ENCODE peak calls at places on chromosomes 16 and 17, in four cellular contexts. F is Karpas-422, A is breast epithelium, M is SJSA1. B is an unnamed sample.
A peak's percentile ranks its signal among the peaks of the same experiment; 100 is the strongest.

GRCh38 chr16:67013238-67013822 is 15.6 kb upstream of the CBFB start:
- DNase-seq in F (no peak), A (no peak), M (no peak), B (peak; percentile 43)

GRCh38 chr17:28818705-28819295 is 23.8 kb downstream of the FAM222B start:
- DNase-seq in F (no peak), A (no peak), M (no peak), B (no peak)

GRCh38 chr17:3777366-3777765 is 23.6 kb downstream of the ITGAE start:
- DNase-seq in F (no peak), A (no peak), M (no peak), B (no peak)

GRCh38 chr17:38579934-38580333 is 25.8 kb downstream of the SRCIN1 start:
- DNase-seq in F (peak; percentile 69), A (no peak), M (peak; percentile 56), B (peak; percentile 93)

GRCh38 chr17:17911003-17911613 is 61.1 kb downstream of the TOM1L2 start:
- DNase-seq in F (no peak), A (no peak), M (no peak), B (no peak)

GRCh38 chr16:29012913-29013641 is 28.2 kb downstream of the LAT start:
- DNase-seq in F (no peak), A (no peak), M (no peak), B (no peak)

GRCh38 chr16:1105888-1106620 is 10.0 kb upstream of the C1QTNF8 start:
- DNase-seq in F (peak; percentile 85), A (peak; percentile 71), M (peak; percentile 71), B (peak; percentile 77)

GRCh38 chr17:31398381-31399275 is 7.2 kb downstream of the RAB11FIP4 start:
- DNase-seq in F (no peak), A (no peak), M (no peak), B (no peak)

GRCh38 chr16:12819126-12820117 is 15.7 kb upstream of the CPPED1 start:
- DNase-seq in F (peak; percentile 84), A (peak; percentile 59), M (peak; percentile 47), B (peak; percentile 82)

GRCh38 chr17:73023759-73024158 is 68.7 kb downstream of the SLC39A11 start:
- DNase-seq in F (no peak), A (no peak), M (no peak), B (no peak)

GRCh38 chr16:72149676-72150464 is 22.1 kb downstream of the PMFBP1 start:
- DNase-seq in F (no peak), A (no peak), M (no peak), B (peak; percentile 18)

GRCh38 chr17:73798111-73798748 is 154.0 kb upstream of the SDK2 start:
- DNase-seq in F (no peak), A (no peak), M (peak; percentile 71), B (peak; percentile 44)

GRCh38 chr17:46046957-46047356 is 47.9 kb downstream of the STH start:
- DNase-seq in F (no peak), A (no peak), M (no peak), B (no peak)

GRCh38 chr16:35141303-35141702 is 1681.9 kb downstream of the TP53TG3F start:
- DNase-seq in F (no peak), A (no peak), M (no peak), B (no peak)

GRCh38 chr16:49491736-49492089 is 118.1 kb downstream of the C16orf78 start:
- DNase-seq in F (no peak), A (peak; percentile 69), M (no peak), B (no peak)

GRCh38 chr16:84093120-84093878 is 23.4 kb downstream of the MBTPS1 start:
- DNase-seq in F (no peak), A (no peak), M (no peak), B (no peak)

GRCh38 chr17:82020874-82021727 is 1.6 kb downstream of the CENPX start:
- DNase-seq in F (peak; percentile 82), A (peak; percentile 81), M (peak; percentile 91), B (peak; percentile 91)

GRCh38 chr17:29621751-29622194 is 939 bp downstream of the CORO6 start:
- DNase-seq in F (no peak), A (no peak), M (no peak), B (peak; percentile 49)

GRCh38 chr16:84502581-84502980 is 1.9 kb downstream of the MEAK7 start:
- DNase-seq in F (no peak), A (no peak), M (no peak), B (no peak)

GRCh38 chr17:64025732-64026294 is 5.4 kb upstream of the ICAM2 start:
- DNase-seq in F (peak; percentile 95), A (peak; percentile 61), M (peak; percentile 88), B (peak; percentile 86)

GRCh38 chr17:1601571-1601970 is 27.1 kb downstream of the SLC43A2 start:
- DNase-seq in F (no peak), A (no peak), M (no peak), B (no peak)

GRCh38 chr17:16398270-16399267 is 16.8 kb upstream of the TRPV2 start:
- DNase-seq in F (no peak), A (no peak), M (no peak), B (no peak)

GRCh38 chr16:20380782-20381181 is 23.8 kb downstream of the PDILT start:
- DNase-seq in F (no peak), A (no peak), M (no peak), B (no peak)

GRCh38 chr16:50400967-50401348 is 32.2 kb upstream of the BRD7 start:
- DNase-seq in F (no peak), A (no peak), M (no peak), B (no peak)

GRCh38 chr17:75896360-75897075 is at the start of gene TRIM65:
- DNase-seq in F (peak; percentile 94), A (peak; percentile 81), M (peak; percentile 92), B (peak; percentile 85)

GRCh38 chr17:41777579-41778188 is 8.8 kb downstream of the JUP start:
- DNase-seq in F (no peak), A (peak; percentile 85), M (peak; percentile 74), B (peak; percentile 88)

GRCh38 chr17:27581016-27581415 is 50.0 kb upstream of the LGALS9 start:
- DNase-seq in F (no peak), A (no peak), M (no peak), B (no peak)

GRCh38 chr17:18950944-18951905 is 740 bp upstream of the SLC5A10 start:
- DNase-seq in F (no peak), A (no peak), M (no peak), B (no peak)

GRCh38 chr17:49035470-49036269 is 38.5 kb downstream of the IGF2BP1 start:
- DNase-seq in F (peak; percentile 90), A (peak; percentile 65), M (peak; percentile 71), B (peak; percentile 20)

GRCh38 chr16:11089504-11090124 is 145.2 kb downstream of the CLEC16A start:
- DNase-seq in F (no peak), A (no peak), M (peak; percentile 89), B (no peak)

GRCh38 chr17:44599298-44600175 is 42.3 kb downstream of the FZD2 start:
- DNase-seq in F (no peak), A (no peak), M (no peak), B (peak; percentile 69)

GRCh38 chr16:69113216-69113615 is 7.8 kb downstream of the HAS3 start:
- DNase-seq in F (no peak), A (no peak), M (no peak), B (no peak)
- H3K36me3 ChIP-seq in F (no peaks in the 10 kb centered on the region), A (no peaks in the 10 kb centered on the region), M (peaks cover 57% of the 10 kb centered on the region), B (peaks cover 5% of the 10 kb centered on the region)

DNA sequence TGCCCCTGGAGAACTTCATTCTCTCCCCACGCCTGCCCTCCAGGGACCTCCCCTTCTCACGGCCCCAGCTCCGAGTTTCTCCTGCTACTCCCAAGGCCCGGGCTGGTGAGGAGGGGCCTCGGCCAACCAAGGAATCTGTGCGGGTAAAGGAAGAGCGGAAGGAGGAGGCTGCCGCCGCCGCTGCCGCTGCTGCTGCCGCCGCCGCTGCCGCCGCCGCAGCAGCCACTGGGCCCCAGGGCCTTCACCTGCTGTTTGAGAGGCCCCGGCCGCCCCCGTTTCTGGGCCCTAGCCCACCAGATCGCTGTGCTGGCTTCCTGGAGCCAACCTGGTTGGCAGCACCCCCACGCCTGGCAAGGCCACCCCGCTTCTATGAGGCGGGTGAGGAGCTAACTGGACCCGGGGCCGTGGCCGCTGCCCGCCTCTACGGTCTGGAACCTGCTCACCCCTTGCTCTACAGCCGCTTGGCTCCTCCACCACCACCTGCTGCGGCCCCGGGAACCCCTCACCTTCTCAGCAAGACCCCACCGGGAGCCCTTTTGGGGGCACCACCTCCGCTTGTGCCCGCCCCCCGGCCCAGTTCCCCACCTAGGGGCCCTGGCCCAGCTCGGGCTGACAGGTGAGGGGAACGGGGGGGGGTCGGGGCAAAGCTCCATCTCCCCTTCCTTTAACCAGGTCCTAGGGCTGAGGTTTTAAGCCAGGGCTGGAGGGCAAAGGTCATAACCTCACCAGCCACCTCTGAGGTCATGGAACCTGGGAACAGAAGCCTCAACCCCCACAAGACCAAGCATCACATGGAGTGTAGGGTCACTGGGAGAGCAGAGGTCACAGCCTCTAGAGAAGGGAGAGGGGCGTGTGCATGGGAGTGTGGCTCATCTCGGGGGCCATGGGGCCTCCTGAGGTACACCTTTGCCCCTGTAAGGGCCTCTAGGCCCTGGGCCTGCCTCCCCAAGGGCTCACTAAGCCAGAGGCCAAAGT is 11.1 kb downstream of the FBRS start:
- DNase-seq in F (no peak), A (no peak), M (no peak), B (no peak)
- H3K36me3 ChIP-seq in F (peaks cover 7% of the 10 kb centered on the region), A (peaks cover 8% of the 10 kb centered on the region), M (peaks cover 62% of the 10 kb centered on the region), B (peaks cover 37% of the 10 kb centered on the region)

GRCh38 chr16:87847785-87848675 is 21.3 kb downstream of the SLC7A5 start:
- DNase-seq in F (no peak), A (no peak), M (no peak), B (peak; percentile 65)

GRCh38 chr16:87848676-87849345 is 20.5 kb downstream of the SLC7A5 start:
- DNase-seq in F (no peak), A (no peak), M (no peak), B (peak; percentile 65)

GRCh38 chr16:87851141-87851587 is 18.1 kb downstream of the SLC7A5 start:
- DNase-seq in F (no peak), A (no peak), M (no peak), B (peak; percentile 36)

GRCh38 chr16:87850009-87851006 is 19.0 kb downstream of the SLC7A5 start:
- DNase-seq in F (peak; percentile 89), A (no peak), M (peak; percentile 84), B (peak; percentile 62)

GRCh38 chr16:87849419-87850008 is 19.8 kb downstream of the SLC7A5 start:
- DNase-seq in F (no peak), A (no peak), M (no peak), B (no peak)
- H3K36me3 ChIP-seq in F (peaks cover 55% of the 10 kb centered on the region), A (no peaks in the 10 kb centered on the region), M (peaks cover 91% of the 10 kb centered on the region), B (peaks cover 31% of the 10 kb centered on the region)

GRCh38 chr16:7513429-7513828 is 180.8 kb downstream of the RBFOX1 start:
- DNase-seq in F (peak; percentile 60), A (no peak), M (no peak), B (peak; percentile 63)
- H3K36me3 ChIP-seq in F (no peaks in the 10 kb centered on the region), A (no peaks in the 10 kb centered on the region), M (no peaks in the 10 kb centered on the region), B (no peaks in the 10 kb centered on the region)

DNA sequence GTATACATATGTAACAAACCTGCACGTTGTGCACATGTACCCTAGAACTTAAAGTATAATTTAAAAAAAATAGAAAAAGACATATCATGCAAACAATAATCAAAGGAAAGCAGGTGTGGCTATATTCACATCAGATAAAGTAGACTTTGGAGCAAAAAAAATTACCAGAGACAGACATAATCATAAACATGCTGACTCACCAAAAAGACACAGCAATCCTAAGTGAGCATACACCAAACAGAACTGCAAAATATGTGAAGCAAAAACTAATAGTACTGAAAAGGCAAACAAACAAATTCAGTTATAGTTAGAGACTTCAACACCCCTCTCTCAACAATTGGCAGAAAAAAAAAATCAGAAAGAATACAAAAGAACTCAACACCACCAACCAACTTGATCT is 29.9 kb downstream of the SHCBP1 start:
- DNase-seq in F (no peak), A (no peak), M (no peak), B (no peak)
- H3K36me3 ChIP-seq in F (peaks cover 73% of the 10 kb centered on the region), A (no peaks in the 10 kb centered on the region), M (peaks cover 39% of the 10 kb centered on the region), B (peaks cover 48% of the 10 kb centered on the region)